ENCODE peak calls at places on chromosomes 7 and 10, in nine cellular contexts. P is body of pancreas; F is HEK293T; D is NCI-H2227 treated with DMSO at 0.1 percent for 48 hours; W is stimulated activated CD8-positive, alpha-beta memory T cell treated with anti-CD3 and anti-CD28 coated beads, Interleukin-4, amount 100 ng/mL, for 24 hours; C is amygdala; O is cardiac fibroblast; Z is RWPE1; H is HTR-8/SVneo. X is an unnamed sample.

GRCh38 chr10:3435671-3436070 is 263.1 kb upstream of the PITRM1 start:
- DNase-seq in W (no peak), F (no peak), C (no peak), P (no peak), O (peak; percentile 43), D (no peak), Z (no peak), H (no peak), X (no peak)

GRCh38 chr7:43454936-43455518 is 127.9 kb upstream of the STK17A start:
- DNase-seq in O (peak; percentile 62), F (peak; percentile 46), W (no peak), H (peak; percentile 62), Z (peak; percentile 69), C (no peak), D (no peak), P (no peak), X (no peak)

GRCh38 chr7:108417926-108418325 is 38.3 kb downstream of the NRCAM start:
- DNase-seq in O (no peak), H (no peak), P (no peak), C (no peak), F (no peak), D (no peak), W (no peak), Z (no peak), X (no peak)

GRCh38 chr10:28838908-28839307 is 161.6 kb downstream of the BAMBI start:
- DNase-seq in D (no peak), O (peak; percentile 55), H (no peak), W (no peak), Z (no peak), C (no peak), P (no peak), F (no peak), X (no peak)

GRCh38 chr7:87414400-87415188 is 60.9 kb downstream of the ABCB4 start:
- DNase-seq in F (no peak), H (no peak), Z (no peak), P (no peak), C (no peak), O (no peak), D (no peak), W (no peak), X (no peak)

GRCh38 chr10:34262965-34263364 is 552.1 kb downstream of the PARD3 start:
- DNase-seq in W (no peak), H (no peak), Z (no peak), D (no peak), C (no peak), O (peak; percentile 21), F (no peak), P (no peak), X (no peak)

GRCh38 chr10:27449571-27449970 is 54.5 kb upstream of the RAB18 start:
- DNase-seq in F (no peak), Z (no peak), O (no peak), P (no peak), C (no peak), D (no peak), W (no peak), H (no peak), X (no peak)

GRCh38 chr10:45560262-45560661 is 112.3 kb downstream of the ZFAND4 start:
- DNase-seq in W (no peak), H (no peak), D (no peak), Z (no peak), C (no peak), O (no peak), F (no peak), P (no peak), X (no peak)

GRCh38 chr7:9507281-9507680 is 1073.9 kb downstream of the NXPH1 start:
- DNase-seq in W (no peak), P (no peak), F (no peak), D (peak; percentile 8), C (no peak), H (no peak), O (no peak), Z (no peak), X (no peak)

GRCh38 chr7:7654964-7655363 is 14.4 kb downstream of the UMAD1 start:
- DNase-seq in H (no peak), C (no peak), F (no peak), O (peak; percentile 16), Z (no peak), D (no peak), P (no peak), W (no peak), X (no peak)

X was measured in nucleus accumbens.